ENCODE peak calls at places on chromosomes 2 and 18, in seven cellular contexts. One of them, this sample, is unnamed. For H3K36me3 and H3K27me3, the result is how much of the 10 kb centered on the place peaks cover.

GRCh38 chr2:209391776-209392401 is 32.0 kb upstream of the MAP2 start:
- DNase-seq in cardiac muscle cell: peak
- DNase-seq in body of pancreas: no peak
- DNase-seq in heart left ventricle: no peak
- DNase-seq in Peyer's patch: no peak
- DNase-seq in psoas muscle: no peak
- DNase-seq in thyroid gland: no peak
- DNase-seq in this sample: no peak

GRCh38 chr18:10190564-10190963 is 263.9 kb upstream of the APCDD1 start:
- DNase-seq in heart left ventricle: no peak
- DNase-seq in thyroid gland: no peak
- DNase-seq in Peyer's patch: no peak
- DNase-seq in body of pancreas: no peak
- DNase-seq in cardiac muscle cell: no peak
- DNase-seq in psoas muscle: no peak
- DNase-seq in this sample: no peak

GRCh38 chr2:195021704-195022513 is 635.1 kb upstream of the SLC39A10 start:
- DNase-seq in thyroid gland: no peak
- DNase-seq in psoas muscle: no peak
- DNase-seq in cardiac muscle cell: no peak
- DNase-seq in heart left ventricle: no peak
- DNase-seq in Peyer's patch: no peak
- DNase-seq in body of pancreas: no peak
- DNase-seq in this sample: peak

GRCh38 chr18:51447351-51447896 is 249.9 kb upstream of the MEX3C start:
- DNase-seq in cardiac muscle cell: peak
- DNase-seq in body of pancreas: peak
- DNase-seq in thyroid gland: peak
- DNase-seq in psoas muscle: peak
- DNase-seq in Peyer's patch: no peak
- DNase-seq in heart left ventricle: peak
- DNase-seq in this sample: peak

GRCh38 chr2:235106874-235107639 is 155.2 kb downstream of the SH3BP4 start:
- DNase-seq in thyroid gland: peak
- DNase-seq in Peyer's patch: peak
- DNase-seq in psoas muscle: peak
- DNase-seq in heart left ventricle: peak
- DNase-seq in body of pancreas: peak
- DNase-seq in cardiac muscle cell: peak
- DNase-seq in this sample: no peak

GRCh38 chr2:218285604-218286003 is 6.7 kb downstream of the TMBIM1 start:
- DNase-seq in thyroid gland: peak
- DNase-seq in Peyer's patch: no peak
- DNase-seq in psoas muscle: peak
- DNase-seq in heart left ventricle: peak
- DNase-seq in body of pancreas: peak
- DNase-seq in cardiac muscle cell: peak
- DNase-seq in this sample: no peak

GRCh38 chr2:103754530-103754929 is 992.7 kb downstream of the TMEM182 start:
- DNase-seq in thyroid gland: no peak
- DNase-seq in cardiac muscle cell: no peak
- DNase-seq in Peyer's patch: no peak
- DNase-seq in heart left ventricle: no peak
- DNase-seq in body of pancreas: no peak
- DNase-seq in psoas muscle: no peak
- DNase-seq in this sample: no peak

GRCh38 chr2:237864940-237865622 is 5.7 kb downstream of the RAMP1 start:
- DNase-seq in Peyer's patch: peak
- DNase-seq in body of pancreas: peak
- DNase-seq in heart left ventricle: peak
- DNase-seq in psoas muscle: no peak
- DNase-seq in thyroid gland: no peak
- DNase-seq in cardiac muscle cell: peak
- DNase-seq in this sample: no peak

GRCh38 chr2:81658227-81658626 is 1353.7 kb upstream of the LRRTM1 start:
- DNase-seq in heart left ventricle: no peak
- DNase-seq in psoas muscle: no peak
- DNase-seq in Peyer's patch: no peak
- DNase-seq in cardiac muscle cell: no peak
- DNase-seq in body of pancreas: no peak
- DNase-seq in thyroid gland: no peak
- DNase-seq in this sample: no peak

GRCh38 chr2:238378230-238379095 is 48.3 kb upstream of the ASB1 start:
- DNase-seq in psoas muscle: no peak
- DNase-seq in heart left ventricle: no peak
- DNase-seq in body of pancreas: no peak
- DNase-seq in Peyer's patch: no peak
- DNase-seq in thyroid gland: no peak
- DNase-seq in cardiac muscle cell: no peak
- DNase-seq in this sample: no peak

GRCh38 chr2:25566694-25567093 is 106.7 kb downstream of the DTNB start:
- DNase-seq in psoas muscle: no peak
- DNase-seq in Peyer's patch: peak
- DNase-seq in heart left ventricle: peak
- DNase-seq in cardiac muscle cell: peak
- DNase-seq in body of pancreas: no peak
- DNase-seq in thyroid gland: peak
- DNase-seq in this sample: peak

GRCh38 chr18:28112056-28112470 is 64.9 kb downstream of the CDH2 start:
- DNase-seq in body of pancreas: no peak
- DNase-seq in heart left ventricle: no peak
- DNase-seq in psoas muscle: no peak
- DNase-seq in Peyer's patch: no peak
- DNase-seq in thyroid gland: no peak
- DNase-seq in cardiac muscle cell: peak
- DNase-seq in this sample: no peak

GRCh38 chr2:147211484-147211883 is 633.3 kb upstream of the ACVR2A start:
- DNase-seq in body of pancreas: no peak
- DNase-seq in Peyer's patch: no peak
- DNase-seq in psoas muscle: no peak
- DNase-seq in cardiac muscle cell: no peak
- DNase-seq in heart left ventricle: no peak
- DNase-seq in thyroid gland: no peak
- DNase-seq in this sample: no peak

GRCh38 chr2:11073791-11074190 is 81.5 kb upstream of the SLC66A3 start:
- DNase-seq in Peyer's patch: no peak
- DNase-seq in body of pancreas: no peak
- DNase-seq in thyroid gland: no peak
- DNase-seq in psoas muscle: no peak
- DNase-seq in heart left ventricle: no peak
- DNase-seq in cardiac muscle cell: peak
- DNase-seq in this sample: no peak

GRCh38 chr2:240595381-240596079 is 9.0 kb downstream of the CAPN10 start:
- DNase-seq in psoas muscle: peak
- DNase-seq in thyroid gland: peak
- DNase-seq in heart left ventricle: no peak
- DNase-seq in cardiac muscle cell: peak
- DNase-seq in Peyer's patch: peak
- DNase-seq in body of pancreas: no peak
- DNase-seq in this sample: no peak
- TF ChIP-seq CTCF in psoas muscle: no peak
- TF ChIP-seq CTCF in thyroid gland: no peak
- TF ChIP-seq CTCF in heart left ventricle: no peak
- TF ChIP-seq CTCF in cardiac muscle cell: peak
- TF ChIP-seq CTCF in Peyer's patch: peak
- TF ChIP-seq CTCF in body of pancreas: no peak
- TF ChIP-seq CTCF in this sample: peak

GRCh38 chr18:58370096-58370495 is 258.8 kb downstream of the ALPK2 start:
- DNase-seq in heart left ventricle: no peak
- DNase-seq in thyroid gland: no peak
- DNase-seq in body of pancreas: no peak
- DNase-seq in psoas muscle: no peak
- DNase-seq in cardiac muscle cell: no peak
- DNase-seq in Peyer's patch: no peak
- DNase-seq in this sample: no peak
- H3K36me3 ChIP-seq in heart left ventricle: half or more
- H3K36me3 ChIP-seq in thyroid gland: under half
- H3K36me3 ChIP-seq in body of pancreas: under half
- H3K36me3 ChIP-seq in psoas muscle: half or more
- H3K36me3 ChIP-seq in cardiac muscle cell: under half
- H3K36me3 ChIP-seq in Peyer's patch: half or more
- H3K36me3 ChIP-seq in this sample: under half

GRCh38 chr18:5196253-5197031 is 615 bp downstream of the AKAIN1 start:
- DNase-seq in thyroid gland: no peak
- DNase-seq in psoas muscle: no peak
- DNase-seq in cardiac muscle cell: no peak
- DNase-seq in heart left ventricle: no peak
- DNase-seq in body of pancreas: peak
- DNase-seq in Peyer's patch: no peak
- DNase-seq in this sample: no peak
- H3K27me3 ChIP-seq in thyroid gland: under half
- H3K27me3 ChIP-seq in psoas muscle: under half
- H3K27me3 ChIP-seq in cardiac muscle cell: half or more
- H3K27me3 ChIP-seq in heart left ventricle: under half
- H3K27me3 ChIP-seq in body of pancreas: under half
- H3K27me3 ChIP-seq in Peyer's patch: under half
- H3K27me3 ChIP-seq in this sample: under half

GRCh38 chr2:208224802-208225201 is 30.1 kb downstream of the IDH1 start:
- DNase-seq in cardiac muscle cell: no peak
- DNase-seq in thyroid gland: no peak
- DNase-seq in Peyer's patch: no peak
- DNase-seq in psoas muscle: no peak
- DNase-seq in body of pancreas: no peak
- DNase-seq in heart left ventricle: no peak
- DNase-seq in this sample: no peak
- TF ChIP-seq CTCF in cardiac muscle cell: no peak
- TF ChIP-seq CTCF in thyroid gland: no peak
- TF ChIP-seq CTCF in Peyer's patch: no peak
- TF ChIP-seq CTCF in psoas muscle: no peak
- TF ChIP-seq CTCF in body of pancreas: no peak
- TF ChIP-seq CTCF in heart left ventricle: no peak
- TF ChIP-seq CTCF in this sample: no peak

GRCh38 chr18:213505-213904 is 54.3 kb downstream of the THOC1 start:
- DNase-seq in cardiac muscle cell: no peak
- DNase-seq in Peyer's patch: no peak
- DNase-seq in thyroid gland: no peak
- DNase-seq in psoas muscle: no peak
- DNase-seq in heart left ventricle: no peak
- DNase-seq in body of pancreas: no peak
- DNase-seq in this sample: no peak
- H3K36me3 ChIP-seq in cardiac muscle cell: half or more
- H3K36me3 ChIP-seq in Peyer's patch: half or more
- H3K36me3 ChIP-seq in thyroid gland: half or more
- H3K36me3 ChIP-seq in psoas muscle: half or more
- H3K36me3 ChIP-seq in heart left ventricle: half or more
- H3K36me3 ChIP-seq in body of pancreas: under half
- H3K36me3 ChIP-seq in this sample: under half

GRCh38 chr18:73690222-73690621 is 457.4 kb downstream of the FBXO15 start:
- DNase-seq in cardiac muscle cell: no peak
- DNase-seq in psoas muscle: no peak
- DNase-seq in thyroid gland: no peak
- DNase-seq in Peyer's patch: no peak
- DNase-seq in heart left ventricle: no peak
- DNase-seq in body of pancreas: no peak
- DNase-seq in this sample: no peak
- H3K27me3 ChIP-seq in cardiac muscle cell: under half
- H3K27me3 ChIP-seq in psoas muscle: under half
- H3K27me3 ChIP-seq in thyroid gland: under half
- H3K27me3 ChIP-seq in Peyer's patch: under half
- H3K27me3 ChIP-seq in heart left ventricle: under half
- H3K27me3 ChIP-seq in body of pancreas: under half
- H3K27me3 ChIP-seq in this sample: under half

This sample was measured in GM06990.